ENCODE peak calls at places on chromosome 14, in five cellular contexts. P is right cardiac atrium, I is WERI-Rb-1, K is thoracic aorta, J is esophagus squamous epithelium. E is an unnamed sample. For H3K27me3 and H3K9me3, the result is how much of the 10 kb centered on the place peaks cover.

GRCh38 chr14:34051966-34052657 is 101.2 kb upstream of the EGLN3 start:
- DNase-seq in P (no peak), I (no peak), K (no peak), J (no peak), E (no peak)

GRCh38 chr14:36791402-36791801 is 129.7 kb downstream of the PAX9 start:
- DNase-seq in P (no peak), I (no peak), K (no peak), J (no peak), E (no peak)

GRCh38 chr14:69321601-69322330 is 61.8 kb downstream of the GALNT16 start:
- DNase-seq in P (no peak), I (no peak), K (no peak), J (no peak), E (no peak)

GRCh38 chr14:102911541-102911951 is 10.9 kb upstream of the AMN start:
- DNase-seq in P (no peak), I (no peak), K (no peak), J (no peak), E (no peak)

GRCh38 chr14:93156693-93157369 is 27.9 kb downstream of the MOAP1 start:
- DNase-seq in P (no peak), I (no peak), K (no peak), J (no peak), E (peak)

GRCh38 chr14:73463411-73463810 is 5.1 kb upstream of the NUMB start:
- DNase-seq in P (no peak), I (peak), K (peak), J (no peak), E (no peak)

GRCh38 chr14:92584856-92585255 is 71.3 kb downstream of the RIN3 start:
- DNase-seq in P (no peak), I (no peak), K (no peak), J (no peak), E (no peak)

GRCh38 chr14:67636361-67636919 is 16.7 kb downstream of the ARG2 start:
- DNase-seq in P (no peak), I (no peak), K (no peak), J (no peak), E (no peak)

GRCh38 chr14:63204407-63205280 is at the start of gene RHOJ:
- DNase-seq in P (peak), I (no peak), K (no peak), J (no peak), E (no peak)

GRCh38 chr14:25049559-25050493 is at the start of gene STXBP6:
- DNase-seq in P (peak), I (peak), K (no peak), J (no peak), E (peak)

GRCh38 chr14:61615743-61616523 is 79.4 kb upstream of the HIF1A start:
- DNase-seq in P (peak), I (no peak), K (no peak), J (no peak), E (no peak)

GRCh38 chr14:60640859-60641721 is 8.2 kb downstream of the SIX1 start:
- DNase-seq in P (no peak), I (no peak), K (no peak), J (no peak), E (no peak)

GRCh38 chr14:70188608-70189540 is at the start of gene SLC8A3:
- DNase-seq in P (peak), I (peak), K (no peak), J (no peak), E (peak)

GRCh38 chr14:97277711-97278110 is 480.5 kb downstream of the VRK1 start:
- DNase-seq in P (no peak), I (no peak), K (no peak), J (no peak), E (no peak)

GRCh38 chr14:97273540-97273939 is 476.4 kb downstream of the VRK1 start:
- DNase-seq in P (no peak), I (no peak), K (no peak), J (no peak), E (no peak)

GRCh38 chr14:97276573-97276972 is 479.4 kb downstream of the VRK1 start:
- DNase-seq in P (no peak), I (no peak), K (no peak), J (no peak), E (no peak)

GRCh38 chr14:97274626-97275025 is 477.4 kb downstream of the VRK1 start:
- DNase-seq in P (no peak), I (no peak), K (no peak), J (no peak), E (no peak)

DNA sequence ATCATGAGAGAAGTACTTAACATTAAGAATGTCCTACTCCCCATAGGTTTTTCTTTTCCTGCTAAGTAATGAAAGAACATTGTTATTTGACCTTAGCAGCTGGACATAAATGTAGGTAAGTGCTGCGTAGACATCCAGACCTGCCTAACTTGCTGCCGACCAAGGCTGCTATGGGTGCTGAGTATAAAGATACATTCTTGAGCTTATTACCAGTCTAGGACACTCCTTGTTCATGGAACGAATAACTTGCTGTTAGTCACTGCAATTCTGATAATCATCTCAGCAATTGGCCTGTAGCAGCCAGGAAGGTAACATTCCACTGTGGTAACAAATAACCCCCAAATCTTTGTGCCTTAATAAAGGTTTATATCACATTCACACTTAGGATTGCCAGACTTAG is 478.1 kb downstream of the VRK1 start:
- DNase-seq in P (no peak), I (no peak), K (no peak), J (no peak), E (no peak)
- H3K27me3 ChIP-seq in P (under half), I (half or more), K (under half), J (under half), E (under half)

GRCh38 chr14:100882991-100883788 is 20.3 kb downstream of the RTL1 start:
- DNase-seq in P (no peak), I (no peak), K (no peak), J (no peak), E (no peak)

GRCh38 chr14:100881211-100882025 is 22.1 kb downstream of the RTL1 start:
- DNase-seq in P (no peak), I (no peak), K (no peak), J (no peak), E (no peak)

GRCh38 chr14:100883789-100884101 is 19.8 kb downstream of the RTL1 start:
- DNase-seq in P (no peak), I (no peak), K (no peak), J (no peak), E (no peak)

GRCh38 chr14:100880271-100881101 is 23.0 kb downstream of the RTL1 start:
- DNase-seq in P (no peak), I (no peak), K (no peak), J (no peak), E (no peak)

GRCh38 chr14:100882026-100882967 is 21.2 kb downstream of the RTL1 start:
- DNase-seq in P (no peak), I (no peak), K (no peak), J (no peak), E (no peak)
- H3K9me3 ChIP-seq in P (under half), I (under half), K (under half), J (under half), E (under half)

DNA sequence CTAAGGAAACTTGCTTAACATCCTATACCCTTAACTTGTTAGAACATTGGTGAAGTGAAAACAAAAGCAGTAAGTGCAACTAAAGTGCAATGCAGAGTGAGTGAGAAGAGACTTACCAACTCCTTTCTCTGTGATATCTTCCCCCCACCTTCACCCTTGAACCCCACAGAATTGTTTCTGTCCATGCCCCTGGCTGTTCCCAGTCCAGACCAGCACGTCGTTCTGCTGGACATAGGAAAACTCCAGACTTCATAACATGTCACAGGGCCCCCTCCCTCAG is 91.9 kb downstream of the DAD1 start:
- DNase-seq in P (no peak), I (no peak), K (no peak), J (no peak), E (no peak)
- H3K27me3 ChIP-seq in P (under half), I (under half), K (under half), J (under half), E (under half)

DNA sequence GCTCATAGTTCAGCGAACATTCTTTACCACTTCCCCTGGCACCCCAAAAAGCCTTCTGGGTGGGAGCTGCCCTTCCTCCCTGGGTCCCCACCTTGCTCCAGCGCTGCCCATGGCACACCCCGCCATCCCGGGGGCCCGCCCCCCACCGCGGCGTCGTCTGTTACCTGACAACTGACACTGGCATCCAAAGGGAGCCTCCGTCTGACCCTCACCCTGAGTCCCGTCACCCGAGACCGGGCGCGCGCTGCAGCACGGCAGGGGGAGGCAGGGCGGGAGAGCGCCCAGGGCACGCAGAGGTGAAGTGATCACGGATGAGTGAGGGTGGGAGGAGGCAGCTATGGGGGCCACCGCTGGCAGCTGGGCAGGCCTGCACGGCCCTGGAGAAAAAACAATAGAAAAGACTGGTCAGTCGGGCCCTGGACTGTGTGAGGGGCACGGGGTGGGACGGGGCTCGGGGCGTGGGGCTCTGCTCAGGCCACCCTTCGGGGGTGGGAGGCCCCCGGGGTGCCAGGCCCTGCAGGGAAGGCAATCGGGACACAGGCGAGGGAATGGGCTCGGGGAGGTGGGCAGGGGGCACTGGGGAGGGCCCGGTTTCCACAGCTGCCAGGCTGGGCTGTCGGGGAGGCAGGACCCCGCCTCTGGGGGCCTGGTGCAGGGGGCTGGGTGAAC is 40.7 kb downstream of the BCL11B start:
- DNase-seq in P (no peak), I (no peak), K (no peak), J (no peak), E (no peak)
- H3K9me3 ChIP-seq in P (under half), I (under half), K (under half), J (under half), E (under half)

GRCh38 chr14:54667026-54667744 is 100.3 kb downstream of the SAMD4A start:
- DNase-seq in P (no peak), I (no peak), K (no peak), J (no peak), E (no peak)
- H3K27me3 ChIP-seq in P (under half), I (under half), K (under half), J (under half), E (under half)

GRCh38 chr14:104393898-104394605 is 185.5 kb upstream of the C14orf180 start:
- DNase-seq in P (peak), I (no peak), K (no peak), J (no peak), E (peak)
- H3K9me3 ChIP-seq in P (under half), I (under half), K (under half), J (under half), E (under half)

GRCh38 chr14:56815301-56815700 is 5.0 kb upstream of the OTX2 start:
- DNase-seq in P (no peak), I (no peak), K (no peak), J (no peak), E (no peak)

GRCh38 chr14:56813143-56813551 is 2.9 kb upstream of the OTX2 start:
- DNase-seq in P (no peak), I (no peak), K (no peak), J (no peak), E (no peak)

GRCh38 chr14:56814468-56815074 is 4.3 kb upstream of the OTX2 start:
- DNase-seq in P (no peak), I (peak), K (no peak), J (no peak), E (no peak)

GRCh38 chr14:56817396-56817921 is 7.2 kb upstream of the OTX2 start:
- DNase-seq in P (no peak), I (peak), K (no peak), J (no peak), E (no peak)

GRCh38 chr14:56816575-56817391 is 6.5 kb upstream of the OTX2 start:
- DNase-seq in P (no peak), I (no peak), K (no peak), J (no peak), E (no peak)
- H3K27me3 ChIP-seq in P (under half), I (under half), K (under half), J (under half), E (half or more)

E was measured in BE2C.